ENCODE peak calls at places on chromosomes 2 and 18, in eight cellular contexts. Q, C, D, F, G, V, L and W are unnamed samples.

GRCh38 chr2:54497738-54498680 is 41.9 kb downstream of the SPTBN1 start:
- DNase-seq in V (peak; percentile 38), Q (peak; percentile 63), C (no peak), F (no peak), L (peak; percentile 36), G (no peak), D (peak; percentile 29), W (peak; percentile 74)

GRCh38 chr2:171479154-171479814 is 43.0 kb upstream of the CYBRD1 start:
- DNase-seq in F (no peak), L (no peak), V (no peak), Q (no peak), D (no peak), C (no peak), G (no peak), W (no peak)

GRCh38 chr2:10039658-10040410 is 3.5 kb upstream of the KLF11 start:
- DNase-seq in F (no peak), D (no peak), G (peak; percentile 56), C (no peak), L (no peak), Q (peak; percentile 63), V (peak; percentile 94), W (no peak)

GRCh38 chr2:96271995-96272394 is 6.0 kb downstream of the CIAO1 start:
- DNase-seq in V (no peak), F (no peak), L (no peak), Q (peak; percentile 25), C (no peak), G (no peak), D (no peak), W (no peak)

GRCh38 chr18:61637319-61637718 is 255.5 kb downstream of the RNF152 start:
- DNase-seq in C (no peak), L (no peak), G (no peak), V (no peak), F (no peak), Q (no peak), D (no peak), W (peak; percentile 89)

GRCh38 chr2:100755441-100755840 is 64.5 kb upstream of the NPAS2 start:
- DNase-seq in L (no peak), G (no peak), C (no peak), V (no peak), D (no peak), F (no peak), Q (peak; percentile 61), W (no peak)

GRCh38 chr2:239143858-239144712 is 256.7 kb downstream of the HDAC4 start:
- DNase-seq in D (no peak), V (peak; percentile 42), F (peak; percentile 58), L (peak; percentile 47), C (peak; percentile 19), G (peak; percentile 85), Q (peak; percentile 63), W (peak; percentile 79)

GRCh38 chr2:232421189-232421785 is 14.6 kb downstream of the ALPG start:
- DNase-seq in F (peak; percentile 54), G (no peak), C (no peak), Q (no peak), V (no peak), D (no peak), L (no peak), W (peak; percentile 80)

GRCh38 chr2:46610014-46610413 is 130.6 kb downstream of the TMEM247 start:
- DNase-seq in L (no peak), V (no peak), Q (no peak), C (no peak), F (no peak), D (no peak), G (no peak), W (no peak)

GRCh38 chr2:46612675-46613074 is 133.3 kb downstream of the TMEM247 start:
- DNase-seq in L (no peak), Q (no peak), D (no peak), G (no peak), C (no peak), F (no peak), V (no peak), W (no peak)

GRCh38 chr2:46621499-46621898 is 142.1 kb downstream of the TMEM247 start:
- DNase-seq in F (no peak), V (no peak), L (no peak), Q (no peak), D (no peak), G (no peak), C (no peak), W (no peak)

GRCh38 chr2:46615555-46616487 is 136.5 kb downstream of the TMEM247 start:
- DNase-seq in V (no peak), G (no peak), C (no peak), L (peak; percentile 50), D (no peak), Q (peak; percentile 56), F (peak; percentile 77), W (no peak)
- H3K4me3 ChIP-seq in V (peak overlapping the region; percentile 93), G (peak overlapping the region; percentile 100), C (peak overlapping the region; percentile 84), L (peak overlapping the region; percentile 83), D (peak overlapping the region; percentile 93), Q (peak overlapping the region; percentile 72), F (peak overlapping the region; percentile 90), W (peak overlapping the region; percentile 98)

GRCh38 chr2:176117162-176117822 is 714 bp downstream of the HOXD10 start:
- DNase-seq in C (no peak), Q (no peak), G (no peak), V (no peak), L (no peak), F (no peak), D (no peak), W (peak; percentile 35)

GRCh38 chr2:176114120-176114929 is 2.3 kb upstream of the HOXD10 start:
- DNase-seq in Q (no peak), F (no peak), L (no peak), G (no peak), D (no peak), C (no peak), V (no peak), W (peak; percentile 58)

GRCh38 chr2:176114930-176115625 is 1.5 kb upstream of the HOXD10 start:
- DNase-seq in V (no peak), G (no peak), Q (no peak), L (no peak), C (no peak), D (no peak), F (no peak), W (peak; percentile 63)

GRCh38 chr2:176117823-176118376 is 1.3 kb downstream of the HOXD10 start:
- DNase-seq in L (no peak), C (no peak), V (no peak), F (no peak), D (no peak), Q (no peak), G (no peak), W (peak; percentile 24)

DNA sequence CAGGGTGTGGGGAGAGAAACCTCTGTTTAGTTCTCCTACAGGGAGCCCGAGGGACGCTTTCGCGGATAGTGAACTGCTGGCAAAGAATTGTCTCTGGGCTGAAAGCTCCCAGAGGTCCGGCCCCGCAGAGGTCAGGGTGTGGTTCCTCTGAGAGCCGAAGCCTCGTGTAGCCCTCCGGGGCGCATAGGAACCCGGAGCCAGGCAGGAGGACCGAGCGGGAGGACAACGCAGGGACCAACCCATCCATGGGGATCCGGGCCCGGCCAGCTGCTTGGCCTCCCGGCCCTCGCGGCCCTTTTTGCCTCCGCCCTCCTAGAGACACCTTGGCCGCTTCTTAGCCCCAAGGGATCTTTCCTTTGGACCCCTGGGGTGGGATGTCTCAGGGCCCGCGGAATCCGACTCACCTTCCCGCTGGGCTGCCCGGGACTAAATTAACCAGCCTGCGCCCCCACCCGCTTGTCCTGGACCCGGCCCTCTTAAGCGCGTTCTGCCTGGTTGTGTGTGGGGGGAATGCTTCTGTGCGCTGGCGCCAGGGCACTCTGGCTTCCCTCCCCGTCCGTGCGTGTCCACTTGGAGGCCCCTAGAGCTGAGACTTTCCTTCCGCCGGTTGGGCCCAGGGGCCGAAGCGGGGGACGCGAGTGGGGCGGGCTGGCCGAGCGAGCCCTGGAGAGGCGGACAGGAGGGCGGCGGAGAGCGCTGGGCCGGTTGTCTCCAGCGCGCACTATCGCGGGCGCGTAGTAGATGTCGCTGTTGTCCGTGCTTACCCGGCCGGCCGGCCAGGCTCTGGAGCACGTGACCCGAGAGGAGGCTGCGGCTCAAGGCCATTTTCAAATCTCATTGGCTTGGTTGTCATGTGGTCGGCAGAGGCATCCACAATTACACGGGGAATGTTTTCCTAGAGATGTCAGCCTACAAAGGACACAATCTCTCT is at the start of gene HOXD10:
- DNase-seq in D (no peak), V (peak; percentile 46), G (peak; percentile 90), L (no peak), C (no peak), F (peak; percentile 75), Q (no peak), W (peak; percentile 90)
- TF ChIP-seq CTCF in D (no peak), V (peak; percentile 6), G (peak; percentile 52), L (no peak), C (no peak), F (peak; percentile 43), Q (peak; percentile 13), W (peak; percentile 67)

GRCh38 chr2:64713686-64714085 is 60.0 kb upstream of the SERTAD2 start:
- DNase-seq in D (no peak), V (no peak), C (no peak), Q (no peak), L (no peak), F (no peak), G (no peak), W (no peak)

GRCh38 chr2:64716569-64716968 is 62.9 kb upstream of the SERTAD2 start:
- DNase-seq in G (no peak), D (no peak), V (no peak), C (no peak), Q (no peak), F (no peak), L (no peak), W (no peak)

GRCh38 chr2:64707276-64707675 is 53.6 kb upstream of the SERTAD2 start:
- DNase-seq in D (no peak), F (no peak), Q (no peak), V (no peak), L (no peak), C (no peak), G (no peak), W (no peak)

GRCh38 chr2:64708834-64709233 is 55.1 kb upstream of the SERTAD2 start:
- DNase-seq in G (no peak), Q (no peak), D (no peak), F (no peak), C (no peak), V (no peak), L (no peak), W (no peak)

DNA sequence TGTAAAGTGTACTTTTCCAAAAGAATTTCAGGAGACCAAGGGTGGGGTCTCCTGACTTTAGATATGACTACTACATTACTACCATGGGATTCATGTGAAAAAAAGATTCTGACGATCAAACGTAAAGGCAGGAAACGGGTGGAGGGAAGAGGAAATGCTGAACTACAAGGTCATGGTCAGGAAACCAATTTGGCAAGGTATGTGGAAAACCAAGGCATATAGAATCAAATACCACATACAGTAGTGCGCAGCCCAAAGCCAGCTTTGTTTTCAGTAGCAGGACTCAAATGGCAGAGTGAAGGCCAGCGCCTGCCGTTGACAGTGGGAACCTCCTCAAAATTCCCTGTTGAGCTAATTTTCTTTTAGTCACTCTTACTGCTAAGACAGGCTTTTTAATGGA is 57.5 kb upstream of the SERTAD2 start:
- DNase-seq in Q (no peak), V (no peak), D (no peak), G (no peak), C (no peak), F (no peak), L (no peak), W (no peak)
- H3K4me3 ChIP-seq in Q (no peak overlapping the region), V (no peak overlapping the region), D (no peak overlapping the region), G (no peak overlapping the region), C (no peak overlapping the region), F (no peak overlapping the region), L (no peak overlapping the region), W (no peak overlapping the region)

DNA sequence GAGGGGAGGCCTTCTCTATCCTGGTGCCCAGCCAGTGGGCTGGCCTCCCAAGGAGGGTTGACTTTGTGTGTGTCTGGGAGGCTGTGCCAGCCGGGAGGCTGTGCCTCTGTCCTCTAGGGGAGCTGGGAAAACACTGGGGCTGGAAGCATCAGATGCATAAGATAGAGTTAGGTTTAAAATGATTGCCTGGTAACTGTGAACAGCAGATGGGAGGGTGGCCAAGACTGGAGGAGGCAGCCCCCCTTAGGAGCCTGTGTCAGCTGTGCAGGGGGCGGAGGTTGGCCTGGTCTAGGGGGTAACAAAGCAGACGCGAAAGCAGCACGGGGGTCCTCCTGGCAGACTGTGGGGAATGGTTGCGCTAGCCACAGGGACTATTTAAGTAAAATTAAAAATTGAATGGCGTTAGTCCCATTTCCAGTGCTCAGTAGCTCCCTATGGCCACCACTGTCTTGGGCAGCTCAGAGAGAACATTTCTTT is 1.3 kb downstream of the ING5 start:
- DNase-seq in C (no peak), V (no peak), L (no peak), G (peak; percentile 59), F (no peak), D (no peak), Q (peak; percentile 64), W (no peak)
- TF ChIP-seq CTCF in C (no peak), V (no peak), L (no peak), G (no peak), F (no peak), D (no peak), Q (no peak), W (no peak)